ENCODE peak calls at places on chromosomes 13 and 19, in four cellular contexts. One of them, this sample, is unnamed.
A peak's percentile ranks its signal among the peaks of the same experiment; 100 is the strongest.

GRCh38 chr13:33087790-33088189 is 71.6 kb downstream of the KL start:
- DNase-seq in GM12878: no peak
- DNase-seq in HepG2: no peak
- DNase-seq in K562: no peak
- DNase-seq in this sample: no peak

GRCh38 chr13:77584111-77584510 is 48.6 kb downstream of the SCEL start:
- DNase-seq in HepG2: no peak
- DNase-seq in GM12878: no peak
- DNase-seq in K562: no peak
- DNase-seq in this sample: no peak

GRCh38 chr19:16368385-16369305 is 44.0 kb downstream of the KLF2 start:
- DNase-seq in K562: no peak
- DNase-seq in GM12878: no peak
- DNase-seq in HepG2: peak; percentile 18
- DNase-seq in this sample: no peak

GRCh38 chr19:50713556-50714236 is 5.9 kb downstream of the SHANK1 start:
- DNase-seq in HepG2: no peak
- DNase-seq in GM12878: no peak
- DNase-seq in K562: no peak
- DNase-seq in this sample: no peak

GRCh38 chr19:42197375-42197817 is 20.1 kb downstream of the DEDD2 start:
- DNase-seq in HepG2: no peak
- DNase-seq in K562: no peak
- DNase-seq in GM12878: no peak
- DNase-seq in this sample: peak; percentile 68

GRCh38 chr13:53341144-53341510 is 312.5 kb downstream of the OLFM4 start:
- DNase-seq in GM12878: no peak
- DNase-seq in HepG2: no peak
- DNase-seq in K562: no peak
- DNase-seq in this sample: peak; percentile 10

GRCh38 chr13:18232298-18232993 is 949.2 kb downstream of the TUBA3C start:
- DNase-seq in GM12878: no peak
- DNase-seq in K562: no peak
- DNase-seq in HepG2: no peak
- DNase-seq in this sample: no peak

GRCh38 chr13:98275711-98276171 is 98.7 kb upstream of the RNF113B start:
- DNase-seq in GM12878: no peak
- DNase-seq in K562: no peak
- DNase-seq in HepG2: no peak
- DNase-seq in this sample: no peak

GRCh38 chr13:36362251-36362650 is 16.1 kb upstream of the SPART start:
- DNase-seq in GM12878: no peak
- DNase-seq in HepG2: no peak
- DNase-seq in K562: no peak
- DNase-seq in this sample: no peak

GRCh38 chr13:98365291-98365690 is 188.2 kb upstream of the RNF113B start:
- DNase-seq in HepG2: no peak
- DNase-seq in K562: no peak
- DNase-seq in GM12878: no peak
- DNase-seq in this sample: no peak

GRCh38 chr13:27975579-27976361 is 6.7 kb upstream of the CDX2 start:
- DNase-seq in HepG2: no peak
- DNase-seq in GM12878: no peak
- DNase-seq in K562: no peak
- DNase-seq in this sample: no peak

GRCh38 chr19:40613669-40614594 is 12.8 kb downstream of the LTBP4 start:
- DNase-seq in K562: peak; percentile 76
- DNase-seq in GM12878: peak; percentile 57
- DNase-seq in HepG2: no peak
- DNase-seq in this sample: peak; percentile 94

GRCh38 chr13:39038569-39038898 is 278 bp downstream of the NHLRC3 start:
- DNase-seq in HepG2: peak; percentile 17
- DNase-seq in K562: no peak
- DNase-seq in GM12878: no peak
- DNase-seq in this sample: no peak

GRCh38 chr13:46951516-46951915 is 54.7 kb upstream of the HTR2A start:
- DNase-seq in GM12878: no peak
- DNase-seq in K562: no peak
- DNase-seq in HepG2: no peak
- DNase-seq in this sample: no peak

GRCh38 chr19:8306235-8307054 is 1.7 kb downstream of the CD320 start:
- DNase-seq in GM12878: no peak
- DNase-seq in K562: peak; percentile 45
- DNase-seq in HepG2: no peak
- DNase-seq in this sample: no peak

GRCh38 chr19:56217039-56217949 is 15.2 kb downstream of the ZSCAN5C start:
- DNase-seq in HepG2: no peak
- DNase-seq in GM12878: no peak
- DNase-seq in K562: no peak
- DNase-seq in this sample: peak; percentile 77

GRCh38 chr19:51688665-51689571 is 4.2 kb upstream of the SPACA6 start:
- DNase-seq in K562: peak; percentile 79
- DNase-seq in HepG2: peak; percentile 61
- DNase-seq in GM12878: no peak
- DNase-seq in this sample: peak; percentile 83

GRCh38 chr19:13150919-13151604 is 851 bp downstream of the IER2 start:
- DNase-seq in K562: peak; percentile 36
- DNase-seq in GM12878: no peak
- DNase-seq in HepG2: no peak
- DNase-seq in this sample: no peak

GRCh38 chr13:59700281-59700680 is 463.4 kb downstream of the DIAPH3 start:
- DNase-seq in K562: no peak
- DNase-seq in HepG2: peak; percentile 34
- DNase-seq in GM12878: no peak
- DNase-seq in this sample: no peak

GRCh38 chr13:65606622-65607021 is 1623.5 kb downstream of the PCDH9 start:
- DNase-seq in HepG2: no peak
- DNase-seq in GM12878: no peak
- DNase-seq in K562: no peak
- DNase-seq in this sample: no peak

GRCh38 chr19:18417250-18418033 is 1.8 kb upstream of the SSBP4 start:
- DNase-seq in HepG2: peak; percentile 63
- DNase-seq in K562: peak; percentile 80
- DNase-seq in GM12878: no peak
- DNase-seq in this sample: peak; percentile 89

GRCh38 chr19:31258211-31259052 is 90.8 kb downstream of the TSHZ3 start:
- DNase-seq in GM12878: no peak
- DNase-seq in HepG2: no peak
- DNase-seq in K562: no peak
- DNase-seq in this sample: peak; percentile 16

GRCh38 chr19:21940684-21941083 is 70.1 kb downstream of the ZNF208 start:
- DNase-seq in GM12878: no peak
- DNase-seq in HepG2: no peak
- DNase-seq in K562: no peak
- DNase-seq in this sample: no peak

GRCh38 chr19:47742636-47743035 is 2.7 kb upstream of the NOP53 start:
- DNase-seq in HepG2: no peak
- DNase-seq in GM12878: no peak
- DNase-seq in K562: no peak
- DNase-seq in this sample: peak; percentile 53
- H3K4me3 ChIP-seq in HepG2: peak overlapping the region; percentile 74
- H3K4me3 ChIP-seq in GM12878: no peak overlapping the region
- H3K4me3 ChIP-seq in K562: peak overlapping the region; percentile 45
- H3K4me3 ChIP-seq in this sample: peak overlapping the region; percentile 65

DNA sequence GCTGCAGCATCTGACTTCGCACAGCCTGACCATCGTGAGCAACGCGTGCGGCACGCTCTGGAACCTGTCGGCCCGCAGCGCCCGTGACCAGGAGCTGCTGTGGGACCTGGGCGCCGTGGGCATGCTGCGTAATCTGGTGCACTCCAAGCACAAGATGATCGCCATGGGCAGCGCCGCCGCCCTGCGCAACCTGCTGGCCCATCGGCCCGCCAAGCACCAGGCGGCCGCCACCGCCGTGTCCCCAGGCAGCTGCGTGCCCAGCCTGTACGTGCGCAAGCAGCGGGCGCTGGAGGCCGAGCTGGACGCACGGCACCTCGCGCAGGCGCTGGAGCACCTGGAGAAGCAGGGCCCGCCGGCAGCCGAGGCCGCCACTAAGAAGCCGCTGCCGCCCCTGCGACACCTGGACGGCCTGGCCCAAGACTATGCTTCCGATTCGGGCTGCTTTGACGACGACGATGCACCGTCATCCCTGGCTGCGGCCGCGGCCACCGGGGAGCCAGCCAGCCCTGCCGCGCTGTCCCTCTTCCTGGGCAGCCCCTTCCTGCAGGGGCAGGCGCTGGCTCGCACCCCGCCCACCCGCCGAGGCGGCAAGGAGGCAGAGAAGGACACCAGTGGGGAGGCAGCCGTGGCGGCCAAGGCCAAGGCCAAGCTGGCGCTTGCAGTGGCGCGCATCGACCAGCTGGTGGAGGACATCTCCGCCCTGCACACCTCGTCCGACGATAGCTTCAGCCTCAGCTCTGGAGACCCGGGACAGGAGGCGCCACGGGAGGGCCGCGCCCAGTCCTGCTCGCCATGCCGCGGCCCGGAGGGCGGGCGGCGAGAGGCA is 13.6 kb downstream of the C19orf25 start:
- DNase-seq in K562: no peak
- DNase-seq in HepG2: no peak
- DNase-seq in GM12878: no peak
- DNase-seq in this sample: peak; percentile 78
- TF ChIP-seq EZH2 in K562: no peak
- TF ChIP-seq EZH2 in HepG2: no peak
- TF ChIP-seq EZH2 in GM12878: no peak
- TF ChIP-seq EZH2 in this sample: no peak

GRCh38 chr19:57587529-57587928 is 3.6 kb downstream of the ZIK1 start:
- DNase-seq in HepG2: no peak
- DNase-seq in K562: no peak
- DNase-seq in GM12878: no peak
- DNase-seq in this sample: no peak
- TF ChIP-seq JUNB in HepG2: no peak
- TF ChIP-seq JUNB in K562: no peak
- TF ChIP-seq JUNB in GM12878: no peak
- TF ChIP-seq JUNB in this sample: no peak

GRCh38 chr13:89982406-89983085 is 1364.9 kb upstream of the MIR17HG start:
- DNase-seq in GM12878: no peak
- DNase-seq in HepG2: no peak
- DNase-seq in K562: no peak
- DNase-seq in this sample: no peak
- H3K4me3 ChIP-seq in GM12878: no peak overlapping the region
- H3K4me3 ChIP-seq in HepG2: no peak overlapping the region
- H3K4me3 ChIP-seq in K562: no peak overlapping the region
- H3K4me3 ChIP-seq in this sample: no peak overlapping the region

DNA sequence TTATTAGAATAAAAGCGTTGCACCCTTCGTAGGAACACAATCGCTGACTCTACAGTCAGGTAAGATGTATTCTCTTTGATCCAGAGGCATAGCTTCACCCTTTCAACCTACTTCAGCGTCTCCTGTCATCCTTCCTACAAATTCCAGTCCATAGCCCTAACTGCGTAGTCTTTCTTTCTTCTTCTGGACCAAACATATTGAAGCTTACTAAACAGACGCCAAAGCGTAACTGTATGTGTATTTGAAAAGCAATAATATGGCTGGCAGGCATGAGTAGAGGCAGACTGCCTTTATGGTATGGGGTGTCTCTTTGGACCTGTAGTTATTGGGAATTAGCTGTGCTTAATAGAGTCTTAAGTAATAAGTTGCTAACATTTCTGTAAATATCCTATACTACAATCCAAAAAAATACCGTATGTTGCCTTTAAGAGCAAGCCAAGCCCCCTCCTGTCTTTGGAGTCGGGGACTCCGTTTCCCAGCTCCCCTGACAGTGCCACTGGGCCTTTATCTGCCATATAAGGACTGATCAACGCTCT is 392 bp upstream of the ZNF548 start:
- DNase-seq in HepG2: no peak
- DNase-seq in K562: no peak
- DNase-seq in GM12878: no peak
- DNase-seq in this sample: peak; percentile 2
- TF ChIP-seq EZH2 in HepG2: no peak
- TF ChIP-seq EZH2 in K562: no peak
- TF ChIP-seq EZH2 in GM12878: no peak
- TF ChIP-seq EZH2 in this sample: no peak

GRCh38 chr13:108176685-108177274 is 38.6 kb downstream of the LIG4 start:
- DNase-seq in GM12878: no peak
- DNase-seq in HepG2: peak; percentile 42
- DNase-seq in K562: peak; percentile 29
- DNase-seq in this sample: peak; percentile 77
- TF ChIP-seq JUNB in GM12878: no peak
- TF ChIP-seq JUNB in HepG2: no peak
- TF ChIP-seq JUNB in K562: no peak
- TF ChIP-seq JUNB in this sample: no peak

DNA sequence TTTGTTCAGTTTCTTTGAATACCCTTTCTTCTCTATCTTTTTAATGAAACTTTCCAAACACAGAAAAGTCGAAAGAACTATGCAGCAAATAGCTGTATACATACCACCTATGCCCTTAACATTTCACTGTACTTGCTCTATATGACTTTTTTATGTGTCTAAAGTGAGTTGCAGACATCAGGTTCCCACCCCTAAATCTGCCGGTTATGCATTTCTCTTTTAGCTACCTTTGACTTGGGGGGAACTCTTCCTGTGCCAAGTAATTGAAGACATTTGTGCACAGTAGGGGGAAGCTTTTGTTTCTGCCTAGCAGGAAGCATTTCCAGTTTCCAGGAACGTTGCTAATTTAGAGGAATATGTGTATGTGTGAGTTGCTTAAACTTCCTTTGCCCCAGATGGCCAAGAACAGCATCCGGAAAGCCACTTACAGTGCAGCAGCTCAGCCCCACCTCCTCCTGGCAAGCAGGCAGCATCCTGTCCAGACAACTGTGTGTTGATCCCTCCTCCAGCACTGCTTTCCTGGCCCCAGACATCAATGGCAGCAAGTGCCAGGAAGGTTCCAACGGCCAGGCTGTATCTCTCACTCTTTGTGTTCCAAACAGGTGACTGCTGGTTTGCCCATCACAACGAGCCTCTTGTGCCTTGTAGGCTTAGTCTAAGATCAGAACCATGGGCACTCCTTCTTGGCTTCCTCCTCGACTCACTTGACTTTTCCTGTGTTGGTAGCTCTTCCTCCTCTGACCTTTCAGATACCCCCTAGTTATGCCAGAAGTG is 14.7 kb upstream of the GRAMD1A start:
- DNase-seq in GM12878: no peak
- DNase-seq in K562: no peak
- DNase-seq in HepG2: no peak
- DNase-seq in this sample: peak; percentile 74
- H3K4me3 ChIP-seq in GM12878: no peak overlapping the region
- H3K4me3 ChIP-seq in K562: no peak overlapping the region
- H3K4me3 ChIP-seq in HepG2: peak overlapping the region; percentile 43
- H3K4me3 ChIP-seq in this sample: no peak overlapping the region

GRCh38 chr13:104106705-104107393 is 1040.6 kb upstream of the SLC10A2 start:
- DNase-seq in HepG2: no peak
- DNase-seq in K562: no peak
- DNase-seq in GM12878: no peak
- DNase-seq in this sample: peak; percentile 28
- TF ChIP-seq EZH2 in HepG2: no peak
- TF ChIP-seq EZH2 in K562: no peak
- TF ChIP-seq EZH2 in GM12878: no peak
- TF ChIP-seq EZH2 in this sample: no peak

This sample was measured in GM23338.